ENCODE peak calls at places on chromosomes 13 and 19, in four cellular contexts. Y, G, Z and F are unnamed samples.

GRCh38 chr19:41706741-41707501 is 1.5 kb upstream of the CEACAM5 start:
- DNase-seq in G (peak), Z (peak), Y (peak), F (peak)

GRCh38 chr19:54297759-54298305 is 15.1 kb downstream of the LILRA5 start:
- DNase-seq in Y (peak), G (no peak), Z (no peak), F (no peak)

GRCh38 chr13:109974354-109974753 is 188.0 kb upstream of the IRS2 start:
- DNase-seq in Z (peak), Y (no peak), G (peak), F (no peak)

GRCh38 chr19:10808937-10809655 is 26.9 kb downstream of the TMED1 start:
- DNase-seq in G (peak), Y (peak), Z (peak), F (peak)

GRCh38 chr19:29665826-29666633 is 769 bp downstream of the PLEKHF1 start:
- DNase-seq in Y (peak), Z (peak), G (peak), F (peak)

GRCh38 chr19:49766938-49767315 is at the start of gene AP2A1:
- DNase-seq in Y (no peak), G (no peak), Z (no peak), F (no peak)

GRCh38 chr13:50697746-50698526 is 145.6 kb downstream of the DLEU7 start:
- DNase-seq in G (no peak), Z (no peak), Y (no peak), F (peak)

GRCh38 chr13:30870049-30870884 is 35.8 kb upstream of the MEDAG start:
- DNase-seq in Y (peak), Z (peak), G (peak), F (peak)

GRCh38 chr19:14473915-14474578 is 1.1 kb downstream of the PTGER1 start:
- DNase-seq in Y (peak), G (no peak), Z (no peak), F (peak)

GRCh38 chr19:17687857-17688784 is at the start of gene UNC13A:
- DNase-seq in Y (no peak), G (no peak), Z (peak), F (peak)

GRCh38 chr13:105806335-105806920 is 729.0 kb downstream of the EFNB2 start:
- DNase-seq in Z (peak), Y (no peak), G (no peak), F (no peak)

GRCh38 chr13:74325106-74325505 is 190.9 kb upstream of the KLF12 start:
- DNase-seq in Z (peak), Y (peak), G (peak), F (peak)

GRCh38 chr19:16371540-16371986 is 46.9 kb downstream of the KLF2 start:
- DNase-seq in G (no peak), Z (no peak), Y (no peak), F (no peak)

GRCh38 chr13:114049026-114049425 is 75.2 kb upstream of the C13orf46 start:
- DNase-seq in Z (no peak), G (no peak), Y (no peak), F (no peak)

GRCh38 chr19:22326219-22326618 is 40.0 kb downstream of the ZNF729 start:
- DNase-seq in G (no peak), Y (no peak), Z (no peak), F (no peak)

DNA sequence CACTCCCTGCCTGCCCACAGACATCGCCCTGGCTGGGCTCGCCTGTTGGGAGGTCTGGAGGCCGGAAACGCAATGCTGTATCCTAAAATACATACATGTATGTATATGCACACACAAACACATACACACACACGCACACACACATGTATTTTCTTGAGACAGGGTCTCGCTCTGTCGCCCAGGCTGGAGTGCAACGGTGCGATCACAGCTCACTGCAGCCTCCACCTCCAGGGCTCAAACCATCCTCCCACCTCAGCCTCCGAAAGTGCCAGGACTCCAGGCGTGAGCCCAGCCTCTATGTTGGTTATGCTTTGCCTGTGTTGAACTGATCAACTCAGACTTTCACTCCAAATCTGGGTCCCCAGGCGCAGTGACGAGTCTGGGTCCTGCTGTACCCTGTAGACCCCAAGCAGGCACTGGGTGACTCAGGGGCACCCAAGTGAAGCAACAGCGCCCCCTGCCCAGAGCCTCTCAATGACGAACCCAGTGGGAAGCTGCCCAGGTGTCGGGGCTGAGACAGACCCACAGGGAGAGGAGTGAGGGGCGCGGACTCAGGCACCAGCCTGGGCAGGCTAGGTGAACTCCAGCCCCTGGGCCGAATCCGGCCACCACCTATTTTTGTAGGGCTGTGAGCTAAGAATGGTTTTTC is 27.4 kb upstream of the CACTIN start:
- DNase-seq in G (no peak), Z (no peak), Y (no peak), F (no peak)
- H3K4me3 ChIP-seq in G (no peak), Z (no peak), Y (no peak), F (no peak)

GRCh38 chr19:40392123-40392522 is 2.1 kb upstream of the HIPK4 start:
- DNase-seq in Y (no peak), G (no peak), Z (no peak), F (no peak)

GRCh38 chr19:40393894-40394815 is 4.2 kb upstream of the HIPK4 start:
- DNase-seq in Z (no peak), G (no peak), Y (no peak), F (no peak)

GRCh38 chr19:40390084-40390742 is at the start of gene HIPK4:
- DNase-seq in G (no peak), Y (no peak), Z (no peak), F (no peak)

GRCh38 chr19:40394816-40395210 is 4.8 kb upstream of the HIPK4 start:
- DNase-seq in Y (no peak), G (no peak), Z (no peak), F (no peak)

GRCh38 chr19:40392894-40393517 is 3.0 kb upstream of the HIPK4 start:
- DNase-seq in G (no peak), Z (no peak), Y (peak), F (peak)
- TF ChIP-seq CTCF in G (peak), Z (no peak), Y (peak), F (peak)

GRCh38 chr19:47470447-47471195 is 1.1 kb downstream of the SLC8A2 start:
- DNase-seq in Z (no peak), Y (no peak), G (no peak), F (no peak)
- H3K4me3 ChIP-seq in Z (no peak), Y (no peak), G (no peak), F (no peak)

DNA sequence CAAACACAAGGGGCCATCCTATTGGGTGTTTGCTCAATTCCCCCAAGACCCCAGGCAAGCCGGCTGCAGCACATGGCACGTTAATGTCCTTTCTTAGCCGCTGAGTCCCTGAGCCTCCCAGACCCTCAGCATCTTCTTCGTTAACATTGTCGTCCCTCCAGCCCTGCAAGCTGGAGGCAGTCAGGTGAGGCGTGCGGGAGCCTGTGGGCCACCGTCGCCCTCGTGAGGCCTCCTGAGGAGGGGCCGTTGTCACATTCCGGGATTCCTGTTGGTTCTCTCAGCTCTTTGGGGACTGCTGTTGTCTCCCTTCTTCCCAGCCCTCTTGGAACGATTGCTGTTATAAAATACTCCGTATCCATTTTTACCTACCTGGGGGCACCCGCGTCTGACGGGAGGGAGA is 140.6 kb downstream of the KDM4B start:
- DNase-seq in G (no peak), Y (no peak), Z (no peak), F (no peak)
- TF ChIP-seq CTCF in G (no peak), Y (peak), Z (no peak), F (no peak)